ENCODE peak calls at places on chromosomes 13 and 19, in eight cellular contexts. L is mesothelial cell of epicardium, F is left ventricle myocardium inferior, W is thoracic aorta, V is body of pancreas, I is fibroblast of lung, P is RWPE1, D is mucosa of descending colon. X is an unnamed sample.

GRCh38 chr19:11530432-11530831 is 1.5 kb upstream of the ECSIT start:
- DNase-seq in W (peak), F (peak), P (peak), V (peak), D (peak), L (no peak), I (peak), X (peak)

GRCh38 chr19:11519138-11519537 is 9.8 kb downstream of the ECSIT start:
- DNase-seq in F (no peak), L (no peak), V (no peak), W (no peak), P (no peak), I (no peak), D (no peak), X (no peak)

GRCh38 chr13:43686557-43686956 is 100.2 kb downstream of the ENOX1 start:
- DNase-seq in L (no peak), V (peak), I (peak), P (peak), F (peak), D (no peak), W (no peak), X (no peak)

GRCh38 chr19:43784251-43784980 is 3.6 kb upstream of the KCNN4 start:
- DNase-seq in F (no peak), P (peak), D (peak), I (peak), W (no peak), L (no peak), V (peak), X (peak)

GRCh38 chr13:23506821-23507210 is 63.4 kb upstream of the TNFRSF19 start:
- DNase-seq in P (no peak), F (no peak), V (no peak), W (no peak), I (peak), D (no peak), L (no peak), X (no peak)

GRCh38 chr19:19657397-19657783 is 6.1 kb downstream of the ATP13A1 start:
- DNase-seq in P (no peak), V (no peak), D (peak), L (no peak), W (no peak), F (no peak), I (peak), X (no peak)

GRCh38 chr13:47220453-47221150 is 323.7 kb upstream of the HTR2A start:
- DNase-seq in V (no peak), W (no peak), P (no peak), L (no peak), F (no peak), D (no peak), I (peak), X (no peak)

GRCh38 chr13:28631792-28632191 is 27.1 kb upstream of the POMP start:
- DNase-seq in W (no peak), F (no peak), P (no peak), I (no peak), V (no peak), L (no peak), D (no peak), X (no peak)

GRCh38 chr13:94315188-94315587 is 164.3 kb downstream of the DCT start:
- DNase-seq in L (no peak), F (no peak), V (no peak), P (no peak), W (no peak), I (no peak), D (no peak), X (no peak)

GRCh38 chr13:50692396-50692915 is 151.0 kb downstream of the DLEU7 start:
- DNase-seq in L (no peak), F (no peak), I (peak), P (no peak), W (no peak), D (no peak), V (no peak), X (no peak)

GRCh38 chr19:18831524-18832330 is at the start of gene UPF1:
- DNase-seq in F (peak), W (peak), I (peak), L (peak), P (peak), D (peak), V (peak), X (peak)

GRCh38 chr19:32811151-32811550 is 58.4 kb downstream of the SLC7A9 start:
- DNase-seq in P (no peak), W (no peak), I (no peak), V (no peak), F (no peak), D (no peak), L (no peak), X (no peak)

GRCh38 chr13:54643863-54644262 is 1615.2 kb downstream of the OLFM4 start:
- DNase-seq in F (no peak), I (no peak), L (no peak), W (no peak), D (no peak), P (no peak), V (no peak), X (no peak)

GRCh38 chr19:54554006-54554405 is 19.6 kb upstream of the LILRA2 start:
- DNase-seq in I (no peak), D (no peak), L (no peak), F (no peak), V (no peak), W (no peak), P (no peak), X (no peak)

GRCh38 chr13:82800391-82800790 is 1081.9 kb downstream of the SLITRK1 start:
- DNase-seq in D (no peak), L (no peak), F (no peak), P (no peak), V (no peak), W (no peak), I (peak), X (no peak)

GRCh38 chr13:46380242-46380641 is 6.8 kb downstream of the RUBCNL start:
- DNase-seq in D (no peak), F (no peak), V (no peak), W (no peak), I (no peak), P (no peak), L (no peak), X (no peak)

GRCh38 chr13:42247883-42248282 is 24.1 kb upstream of the AKAP11 start:
- DNase-seq in V (no peak), D (no peak), P (no peak), F (no peak), W (no peak), I (no peak), L (no peak), X (no peak)

GRCh38 chr19:50519006-50519575 is 5.4 kb upstream of the ASPDH start:
- DNase-seq in P (no peak), W (no peak), I (no peak), F (no peak), D (peak), V (no peak), L (no peak), X (no peak)

GRCh38 chr13:25819856-25820530 is 231.8 kb downstream of the SHISA2 start:
- DNase-seq in P (no peak), L (no peak), W (no peak), F (no peak), I (peak), V (no peak), D (no peak), X (no peak)

GRCh38 chr19:10399878-10400277 is 3.5 kb downstream of the CDC37 start:
- DNase-seq in L (no peak), I (no peak), P (no peak), D (no peak), W (no peak), F (peak), V (no peak), X (no peak)

GRCh38 chr13:101289764-101290163 is 126.5 kb downstream of the NALCN start:
- DNase-seq in I (peak), P (no peak), V (peak), W (no peak), F (no peak), L (no peak), D (no peak), X (no peak)

GRCh38 chr19:38376576-38376975 is 2.2 kb downstream of the PSMD8 start:
- DNase-seq in F (no peak), V (no peak), L (no peak), P (no peak), W (no peak), I (no peak), D (no peak), X (no peak)

GRCh38 chr19:38375748-38376147 is 1.4 kb downstream of the PSMD8 start:
- DNase-seq in P (no peak), V (no peak), D (no peak), L (no peak), F (peak), I (peak), W (no peak), X (no peak)

GRCh38 chr19:38374332-38375097 is at the start of gene PSMD8:
- DNase-seq in L (peak), W (peak), F (peak), D (peak), V (peak), P (peak), I (peak), X (peak)

GRCh38 chr19:38375098-38375493 is 725 bp downstream of the PSMD8 start:
- DNase-seq in F (no peak), I (no peak), P (no peak), L (no peak), W (no peak), D (no peak), V (no peak), X (no peak)

DNA sequence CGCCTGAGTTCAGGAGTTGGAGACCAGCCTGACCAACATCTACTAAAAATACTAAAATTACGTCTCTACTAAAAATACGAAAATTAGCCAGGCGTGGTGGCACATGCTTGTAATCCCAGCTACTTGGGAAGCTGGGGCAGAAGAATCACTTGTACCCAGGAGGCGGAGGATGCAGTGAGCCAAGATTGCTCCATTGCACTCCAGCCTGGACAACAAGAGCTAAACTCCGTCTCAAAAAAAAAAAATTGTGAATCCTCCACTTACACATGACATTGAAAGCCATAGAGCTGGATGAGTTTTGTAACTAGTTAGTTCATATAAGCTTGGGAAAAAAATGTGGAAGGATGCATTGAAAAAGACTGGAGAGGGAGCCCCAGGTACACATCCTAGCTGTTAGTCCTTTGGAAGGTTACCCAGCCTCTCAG is 452 bp upstream of the PSMD8 start:
- DNase-seq in L (no peak), D (no peak), I (no peak), F (no peak), P (no peak), V (no peak), W (no peak), X (no peak)
- TF ChIP-seq CTCF in L (no peak), D (no peak), I (no peak), F (no peak), P (no peak), V (no peak), W (no peak), X (no peak)

GRCh38 chr19:47357788-47358680 is 8.9 kb downstream of the DHX34 start:
- DNase-seq in V (no peak), W (no peak), I (no peak), D (no peak), L (no peak), P (no peak), F (no peak), X (no peak)
- TF ChIP-seq CTCF in V (no peak), W (no peak), I (peak), D (no peak), L (peak), P (no peak), F (no peak), X (no peak)

GRCh38 chr13:99658266-99658991 is 157.2 kb downstream of the TM9SF2 start:
- DNase-seq in L (peak), P (no peak), F (peak), W (no peak), I (peak), V (peak), D (peak), X (peak)
- TF ChIP-seq CTCF in L (no peak), P (no peak), F (peak), W (no peak), I (peak), V (no peak), D (no peak), X (no peak)

DNA sequence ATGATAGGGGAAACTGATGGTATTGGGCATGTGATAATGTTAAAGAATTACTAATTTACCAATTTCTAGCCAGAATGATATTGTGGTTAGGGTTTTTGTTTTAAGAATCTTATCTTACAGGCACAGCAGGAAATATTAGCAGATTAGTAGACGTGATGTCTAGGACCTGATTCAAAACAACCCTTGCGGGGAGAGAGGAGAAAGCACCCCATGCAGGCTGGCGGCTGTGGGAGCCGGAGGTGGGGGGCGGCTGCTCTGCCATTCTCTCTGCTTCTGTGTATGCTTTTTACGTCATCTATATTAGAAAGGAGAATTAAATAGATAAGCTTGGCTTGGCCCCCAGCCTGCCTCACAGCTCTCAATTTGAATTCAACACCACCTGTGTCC is 41.5 kb downstream of the MLLT1 start:
- DNase-seq in D (no peak), P (no peak), V (no peak), I (no peak), W (no peak), F (no peak), L (no peak), X (no peak)
- TF ChIP-seq CTCF in D (no peak), P (no peak), V (no peak), I (no peak), W (no peak), F (peak), L (no peak), X (no peak)

GRCh38 chr13:111460548-111461444 is 140.4 kb downstream of the TEX29 start:
- DNase-seq in D (no peak), L (no peak), F (no peak), W (no peak), P (peak), I (peak), V (peak), X (peak)
- TF ChIP-seq CTCF in D (no peak), L (no peak), F (peak), W (peak), P (peak), I (peak), V (peak), X (no peak)

GRCh38 chr19:31502536-31503170 is 153.4 kb upstream of the TSHZ3 start:
- DNase-seq in V (no peak), D (no peak), F (no peak), W (no peak), I (no peak), P (no peak), L (no peak), X (no peak)
- TF ChIP-seq CTCF in V (no peak), D (no peak), F (no peak), W (no peak), I (no peak), P (no peak), L (no peak), X (no peak)

GRCh38 chr13:21343659-21344058 is 115.4 kb downstream of the ZDHHC20 start:
- DNase-seq in D (no peak), V (no peak), I (no peak), W (no peak), P (no peak), L (no peak), F (no peak), X (no peak)

GRCh38 chr13:21341637-21342422 is 117.3 kb downstream of the ZDHHC20 start:
- DNase-seq in D (no peak), P (no peak), V (no peak), W (no peak), F (no peak), I (no peak), L (no peak), X (no peak)

GRCh38 chr13:21342699-21343442 is 116.2 kb downstream of the ZDHHC20 start:
- DNase-seq in W (no peak), P (no peak), F (no peak), I (no peak), L (no peak), V (no peak), D (no peak), X (no peak)

GRCh38 chr13:21347753-21348318 is 111.3 kb downstream of the ZDHHC20 start:
- DNase-seq in W (no peak), D (no peak), I (no peak), F (no peak), P (no peak), V (no peak), L (no peak), X (no peak)

GRCh38 chr13:21344662-21345176 is 114.4 kb downstream of the ZDHHC20 start:
- DNase-seq in D (no peak), V (no peak), F (no peak), I (no peak), W (no peak), P (no peak), L (no peak), X (no peak)
- TF ChIP-seq CTCF in D (no peak), V (no peak), F (no peak), I (no peak), W (no peak), P (no peak), L (no peak), X (no peak)